ENCODE peak calls at places on chromosomes 13 and 19, in five cellular contexts. U is H1, K is HCT116, L is HepG2, E is GM12878. G is an unnamed sample.

GRCh38 chr13:113097651-113098050 is 7.9 kb upstream of the F7 start:
- DNase-seq in E (no peak), K (no peak), L (no peak), U (no peak), G (no peak)

GRCh38 chr19:43425567-43426392 is 11.1 kb downstream of the TEX101 start:
- DNase-seq in K (peak; percentile 18), E (no peak), L (no peak), U (no peak), G (peak; percentile 15)

GRCh38 chr13:49444517-49445395 is 682 bp downstream of the SETDB2 start:
- DNase-seq in U (no peak), E (peak; percentile 46), K (no peak), L (peak; percentile 31), G (peak; percentile 9)

GRCh38 chr13:39144941-39145533 is 106.8 kb downstream of the NHLRC3 start:
- DNase-seq in U (peak; percentile 55), E (no peak), K (peak; percentile 41), L (no peak), G (peak; percentile 40)

GRCh38 chr13:51271008-51271407 is 48.8 kb downstream of the FAM124A start:
- DNase-seq in U (peak; percentile 13), E (no peak), L (no peak), K (no peak), G (no peak)

GRCh38 chr13:33578786-33579185 is 239.2 kb upstream of the RFC3 start:
- DNase-seq in U (no peak), K (no peak), E (no peak), L (no peak), G (no peak)

GRCh38 chr19:3855321-3855720 is 13.5 kb downstream of the ZFR2 start:
- DNase-seq in U (no peak), L (peak; percentile 76), K (no peak), E (no peak), G (no peak)

GRCh38 chr13:64239372-64239771 is 2823.7 kb upstream of the PCDH20 start:
- DNase-seq in U (no peak), K (no peak), L (no peak), E (no peak), G (no peak)

GRCh38 chr19:14553042-14553938 is 18.6 kb downstream of the NDUFB7 start:
- DNase-seq in K (no peak), L (no peak), E (no peak), U (no peak), G (no peak)

GRCh38 chr13:104140557-104140956 is 1074.3 kb upstream of the SLC10A2 start:
- DNase-seq in K (peak; percentile 75), E (no peak), L (no peak), U (no peak), G (no peak)

GRCh38 chr13:28002886-28003698 is 14.6 kb upstream of the URAD start:
- DNase-seq in K (no peak), L (no peak), U (no peak), E (no peak), G (no peak)

GRCh38 chr13:40059540-40060232 is 404.2 kb downstream of the COG6 start:
- DNase-seq in K (no peak), E (peak; percentile 94), U (no peak), L (no peak), G (no peak)

GRCh38 chr13:97423300-97424045 is 10.5 kb upstream of the RAP2A start:
- DNase-seq in K (no peak), L (no peak), E (no peak), U (no peak), G (no peak)

GRCh38 chr19:5052945-5053485 is 84.1 kb downstream of the KDM4B start:
- DNase-seq in U (no peak), K (no peak), E (no peak), L (no peak), G (no peak)

GRCh38 chr19:13117772-13118423 is at the start of gene NACC1:
- DNase-seq in K (peak; percentile 89), L (peak; percentile 74), U (peak; percentile 87), E (no peak), G (peak; percentile 88)

GRCh38 chr19:45179063-45179847 is 671 bp downstream of the BLOC1S3 start:
- DNase-seq in U (no peak), E (no peak), K (no peak), L (no peak), G (peak; percentile 72)

GRCh38 chr19:17488593-17489391 is 18.5 kb downstream of the SLC27A1 start:
- DNase-seq in L (peak; percentile 88), K (peak; percentile 83), U (peak; percentile 97), E (no peak), G (peak; percentile 95)

GRCh38 chr19:16067205-16067938 is 8.9 kb upstream of the TPM4 start:
- DNase-seq in K (peak; percentile 54), U (no peak), L (no peak), E (no peak), G (no peak)
- TF ChIP-seq CEBPB in K (no peak), U (no peak), L (no peak), E (no peak), G (no peak)

GRCh38 chr13:72246396-72246795 is 379.4 kb upstream of the DACH1 start:
- DNase-seq in K (no peak), L (no peak), E (no peak), U (no peak), G (no peak)
- TF ChIP-seq YY1 in K (no peak), L (no peak), E (no peak), U (no peak), G (no peak)

DNA sequence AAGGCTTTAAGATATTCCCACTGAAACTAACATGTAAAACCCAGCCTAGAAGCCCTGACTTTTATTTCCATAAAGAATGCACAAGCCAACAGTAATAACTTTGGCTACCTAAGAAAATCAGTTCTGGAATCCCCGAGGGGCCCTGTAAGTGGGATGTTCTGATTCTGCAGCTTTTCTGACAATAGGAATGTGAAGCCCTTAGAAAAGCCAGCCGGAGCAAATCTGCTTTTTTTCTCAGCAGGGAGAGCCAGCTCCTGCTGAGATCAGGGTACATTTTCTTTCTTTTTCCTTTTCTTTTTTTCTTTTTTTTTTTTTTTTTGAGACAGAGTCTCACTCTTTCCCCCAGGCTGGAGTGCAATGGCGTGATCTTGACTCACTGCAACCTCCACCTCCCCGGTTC is 8.0 kb upstream of the GARRE1 start:
- DNase-seq in E (no peak), K (no peak), U (no peak), L (no peak), G (no peak)
- TF ChIP-seq CEBPB in E (no peak), K (no peak), U (no peak), L (no peak), G (no peak)

GRCh38 chr19:55641376-55642152 is 762 bp downstream of the ZNF580 start:
- DNase-seq in E (no peak), K (no peak), L (no peak), U (no peak), G (peak; percentile 27)
- TF ChIP-seq YY1 in E (peak; percentile 17), K (no peak), L (no peak), U (no peak), G (peak; percentile 7)

DNA sequence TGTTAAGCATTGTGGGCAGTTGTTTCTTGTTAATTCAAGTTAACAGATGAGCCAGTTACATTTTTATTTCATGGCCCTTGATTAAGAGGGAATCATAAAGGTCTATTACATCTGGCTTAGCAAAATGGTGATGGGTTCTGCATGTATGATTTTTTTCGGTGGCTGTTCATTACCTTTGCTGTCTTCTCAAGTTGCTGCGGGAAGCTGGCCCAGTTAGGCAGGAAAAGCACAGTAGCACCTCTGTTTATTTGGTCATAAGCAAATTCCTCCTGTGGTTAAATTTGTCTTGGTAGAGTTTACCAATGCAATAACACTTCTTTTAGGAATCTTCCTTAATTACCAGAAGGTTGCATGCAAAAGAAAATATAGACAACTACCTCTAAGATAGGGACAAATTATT is 104.5 kb downstream of the FRY start:
- DNase-seq in E (no peak), K (no peak), L (no peak), U (no peak), G (no peak)
- TF ChIP-seq CEBPB in E (no peak), K (no peak), L (no peak), U (no peak), G (no peak)

DNA sequence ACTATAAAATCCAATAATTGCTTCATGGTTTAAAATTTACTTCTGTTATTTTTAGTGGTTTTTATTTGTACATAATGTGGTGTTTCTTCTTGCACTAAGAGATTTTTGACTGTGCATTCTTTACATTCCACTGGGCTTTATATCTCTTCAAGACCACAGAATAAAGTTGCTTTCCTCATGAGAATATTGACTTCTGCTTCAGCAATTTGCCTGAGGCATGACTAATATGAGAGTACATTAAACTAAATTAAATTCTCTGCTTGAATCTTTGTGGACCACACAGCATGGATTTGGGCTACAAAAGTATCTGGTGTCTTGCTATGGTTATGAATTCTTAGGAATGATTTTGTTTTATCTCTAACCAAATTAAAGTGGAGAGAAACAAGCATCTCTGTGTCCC is 1463.4 kb upstream of the PCDH20 start:
- DNase-seq in U (no peak), E (no peak), L (no peak), K (no peak), G (no peak)
- TF ChIP-seq YY1 in U (no peak), E (no peak), L (no peak), K (no peak), G (no peak)

GRCh38 chr13:24746618-24747247 is 17.2 kb upstream of the RNF17 start:
- DNase-seq in U (peak; percentile 85), K (no peak), L (no peak), E (no peak), G (no peak)
- TF ChIP-seq CEBPB in U (no peak), K (no peak), L (no peak), E (no peak), G (no peak)

GRCh38 chr19:2127758-2128157 is 23.6 kb downstream of the AP3D1 start:
- DNase-seq in K (no peak), L (no peak), U (no peak), E (no peak), G (no peak)
- TF ChIP-seq YY1 in K (no peak), L (no peak), U (no peak), E (no peak), G (no peak)